ENCODE peak calls at places on chromosomes 6 and 20, in four cellular contexts. R, Y, W and S are unnamed samples.

GRCh38 chr6:22765015-22765414 is 195.6 kb downstream of the HDGFL1 start:
- DNase-seq in R (no peak), Y (no peak), W (no peak), S (no peak)

GRCh38 chr20:43017241-43018030 is 172.3 kb downstream of the PTPRT start:
- DNase-seq in R (no peak), Y (no peak), W (no peak), S (no peak)

GRCh38 chr20:34850969-34851368 is 21.7 kb downstream of the GGT7 start:
- DNase-seq in R (no peak), Y (no peak), W (no peak), S (no peak)

GRCh38 chr6:56854086-56854485 is 100.8 kb upstream of the BEND6 start:
- DNase-seq in R (peak; percentile 24), Y (no peak), W (no peak), S (no peak)

GRCh38 chr20:63568986-63569949 is 4.8 kb downstream of the HELZ2 start:
- DNase-seq in R (no peak), Y (no peak), W (no peak), S (no peak)

GRCh38 chr6:72954736-72955135 is 270.6 kb downstream of the KHDC1L start:
- DNase-seq in R (no peak), Y (peak; percentile 8), W (no peak), S (no peak)

GRCh38 chr6:4405609-4406212 is 270.3 kb upstream of the ECI2 start:
- DNase-seq in R (no peak), Y (no peak), W (no peak), S (no peak)

GRCh38 chr20:16271450-16271849 is 301.8 kb downstream of the KIF16B start:
- DNase-seq in R (peak; percentile 20), Y (no peak), W (no peak), S (no peak)

GRCh38 chr20:43534791-43535350 is 24.0 kb upstream of the SGK2 start:
- DNase-seq in R (no peak), Y (no peak), W (no peak), S (no peak)

GRCh38 chr6:143705564-143705963 is 27.8 kb downstream of the PHACTR2 start:
- DNase-seq in R (peak; percentile 41), Y (no peak), W (no peak), S (no peak)

GRCh38 chr20:32230707-32231106 is 23.0 kb downstream of the POFUT1 start:
- DNase-seq in R (no peak), Y (no peak), W (no peak), S (no peak)

GRCh38 chr6:135280375-135281136 is 99.4 kb downstream of the MYB start:
- DNase-seq in R (no peak), Y (peak; percentile 62), W (no peak), S (no peak)

GRCh38 chr6:30732237-30732943 is 10.1 kb downstream of the FLOT1 start:
- DNase-seq in R (no peak), Y (no peak), W (no peak), S (no peak)

GRCh38 chr6:167761794-167762258 is 64.9 kb upstream of the AFDN start:
- DNase-seq in R (peak; percentile 73), Y (no peak), W (no peak), S (no peak)

GRCh38 chr6:54719633-54720032 is 126.9 kb upstream of the FAM83B start:
- DNase-seq in R (no peak), Y (no peak), W (no peak), S (no peak)

GRCh38 chr6:42046491-42047219 is 3.7 kb upstream of the TAF8 start:
- DNase-seq in R (no peak), Y (peak; percentile 57), W (no peak), S (no peak)

GRCh38 chr20:37222086-37222485 is 39.5 kb downstream of the GHRH start:
- DNase-seq in R (no peak), Y (no peak), W (no peak), S (no peak)

GRCh38 chr20:24753136-24753535 is 195.9 kb upstream of the CST7 start:
- DNase-seq in R (no peak), Y (no peak), W (no peak), S (no peak)

GRCh38 chr20:63775096-63775978 is 35.8 kb downstream of the SLC2A4RG start:
- DNase-seq in R (no peak), Y (peak; percentile 43), W (no peak), S (no peak)

GRCh38 chr6:134288538-134289203 is 29.2 kb downstream of the SGK1 start:
- DNase-seq in R (no peak), Y (no peak), W (no peak), S (no peak)

GRCh38 chr6:16081337-16081736 is 47.5 kb upstream of the MYLIP start:
- DNase-seq in R (no peak), Y (no peak), W (no peak), S (no peak)

GRCh38 chr6:118252474-118252873 is 295.6 kb upstream of the PLN start:
- DNase-seq in R (no peak), Y (no peak), W (no peak), S (no peak)

GRCh38 chr6:136923116-136923953 is 1.2 kb downstream of the SLC35D3 start:
- DNase-seq in R (no peak), Y (no peak), W (no peak), S (no peak)

GRCh38 chr6:113873043-113873667 is 16.0 kb downstream of the MARCKS start:
- DNase-seq in R (peak; percentile 88), Y (no peak), W (no peak), S (no peak)

GRCh38 chr6:73943401-73943800 is 247.4 kb downstream of the CD109 start:
- DNase-seq in R (no peak), Y (no peak), W (no peak), S (no peak)

GRCh38 chr20:48797275-48797825 is 30.4 kb downstream of the PREX1 start:
- DNase-seq in R (no peak), Y (no peak), W (no peak), S (no peak)

GRCh38 chr20:46341374-46342044 is 33.2 kb upstream of the CDH22 start:
- DNase-seq in R (no peak), Y (no peak), W (no peak), S (no peak)

GRCh38 chr6:167652042-167652700 is 174.5 kb upstream of the AFDN start:
- DNase-seq in R (no peak), Y (no peak), W (no peak), S (no peak)

GRCh38 chr6:165647041-165647440 is 16.0 kb downstream of the PDE10A start:
- DNase-seq in R (no peak), Y (no peak), W (no peak), S (no peak)

GRCh38 chr6:4447646-4448315 is 312.4 kb upstream of the ECI2 start:
- DNase-seq in R (no peak), Y (no peak), W (no peak), S (no peak)

GRCh38 chr6:156617376-156617775 is 159.8 kb upstream of the ARID1B start:
- DNase-seq in R (peak; percentile 81), Y (peak; percentile 82), W (no peak), S (no peak)

GRCh38 chr6:140082867-140083297 is 708.4 kb upstream of the CITED2 start:
- DNase-seq in R (no peak), Y (peak; percentile 8), W (no peak), S (no peak)

GRCh38 chr6:26576929-26577719 is 19.6 kb upstream of the ABT1 start:
- DNase-seq in R (peak; percentile 75), Y (peak; percentile 96), W (peak; percentile 88), S (peak; percentile 84)

GRCh38 chr20:3045042-3045815 is 623 bp upstream of the MRPS26 start:
- DNase-seq in R (no peak), Y (peak; percentile 85), W (no peak), S (no peak)

DNA sequence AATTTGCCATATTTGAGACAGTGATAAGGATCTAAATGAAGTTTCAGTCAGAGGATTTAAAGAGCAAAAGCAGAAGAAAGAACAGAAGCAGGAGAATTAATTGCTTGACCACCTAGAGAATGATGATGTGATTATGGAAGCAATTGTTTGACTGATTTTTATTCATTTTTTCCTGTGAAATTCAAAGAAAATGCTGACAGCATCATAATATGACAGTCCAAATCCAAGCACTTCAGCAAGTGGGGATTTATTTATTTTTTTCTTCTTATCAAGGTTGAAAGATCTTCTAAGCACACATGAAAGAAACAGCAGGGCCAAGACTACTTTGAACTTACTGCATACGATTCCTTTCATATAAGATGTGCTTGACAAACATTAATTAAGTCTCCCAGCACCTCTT is 125.2 kb downstream of the BMP2 start:
- DNase-seq in R (no peak), Y (no peak), W (no peak), S (no peak)
- TF ChIP-seq FOSL1 in R (no peak), Y (no peak), W (no peak), S (no peak)

GRCh38 chr6:155349129-155349528 is 34.8 kb upstream of the TFB1M start:
- DNase-seq in R (no peak), Y (no peak), W (no peak), S (no peak)

GRCh38 chr6:155344341-155345006 is 30.2 kb upstream of the TFB1M start:
- DNase-seq in R (no peak), Y (no peak), W (no peak), S (no peak)

GRCh38 chr6:155347800-155348199 is 33.5 kb upstream of the TFB1M start:
- DNase-seq in R (no peak), Y (no peak), W (no peak), S (no peak)

GRCh38 chr6:155349956-155350355 is 35.7 kb upstream of the TFB1M start:
- DNase-seq in R (no peak), Y (no peak), W (no peak), S (no peak)

DNA sequence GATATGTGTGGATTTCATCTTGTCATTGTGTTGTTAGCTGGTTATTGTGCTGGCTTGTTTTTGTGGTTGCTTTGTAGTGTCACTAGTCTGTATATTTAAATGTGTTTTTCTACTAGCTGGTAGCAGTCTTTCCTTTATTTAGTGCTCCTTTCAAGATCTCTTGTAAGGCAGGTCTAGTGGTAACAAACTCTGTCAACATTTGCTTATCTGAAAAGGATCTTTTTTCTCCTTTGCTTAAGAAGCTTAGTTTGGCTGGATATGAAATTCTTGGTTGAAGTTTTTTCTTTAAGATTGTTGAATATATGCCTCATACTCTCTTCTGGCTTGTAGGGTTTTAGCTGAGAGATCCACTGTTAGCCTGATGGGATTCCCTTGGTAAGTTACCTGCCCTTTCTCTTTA is 32.7 kb upstream of the TFB1M start:
- DNase-seq in R (no peak), Y (no peak), W (no peak), S (no peak)
- TF ChIP-seq SIN3A in R (no peak), Y (no peak), W (no peak), S (no peak)

GRCh38 chr6:36975231-36976004 is 10.6 kb downstream of the MTCH1 start:
- DNase-seq in R (no peak), Y (no peak), W (no peak), S (no peak)
- H3K27ac ChIP-seq in R (no peak overlapping the region), Y (no peak overlapping the region), W (no peak overlapping the region), S (no peak overlapping the region)

DNA sequence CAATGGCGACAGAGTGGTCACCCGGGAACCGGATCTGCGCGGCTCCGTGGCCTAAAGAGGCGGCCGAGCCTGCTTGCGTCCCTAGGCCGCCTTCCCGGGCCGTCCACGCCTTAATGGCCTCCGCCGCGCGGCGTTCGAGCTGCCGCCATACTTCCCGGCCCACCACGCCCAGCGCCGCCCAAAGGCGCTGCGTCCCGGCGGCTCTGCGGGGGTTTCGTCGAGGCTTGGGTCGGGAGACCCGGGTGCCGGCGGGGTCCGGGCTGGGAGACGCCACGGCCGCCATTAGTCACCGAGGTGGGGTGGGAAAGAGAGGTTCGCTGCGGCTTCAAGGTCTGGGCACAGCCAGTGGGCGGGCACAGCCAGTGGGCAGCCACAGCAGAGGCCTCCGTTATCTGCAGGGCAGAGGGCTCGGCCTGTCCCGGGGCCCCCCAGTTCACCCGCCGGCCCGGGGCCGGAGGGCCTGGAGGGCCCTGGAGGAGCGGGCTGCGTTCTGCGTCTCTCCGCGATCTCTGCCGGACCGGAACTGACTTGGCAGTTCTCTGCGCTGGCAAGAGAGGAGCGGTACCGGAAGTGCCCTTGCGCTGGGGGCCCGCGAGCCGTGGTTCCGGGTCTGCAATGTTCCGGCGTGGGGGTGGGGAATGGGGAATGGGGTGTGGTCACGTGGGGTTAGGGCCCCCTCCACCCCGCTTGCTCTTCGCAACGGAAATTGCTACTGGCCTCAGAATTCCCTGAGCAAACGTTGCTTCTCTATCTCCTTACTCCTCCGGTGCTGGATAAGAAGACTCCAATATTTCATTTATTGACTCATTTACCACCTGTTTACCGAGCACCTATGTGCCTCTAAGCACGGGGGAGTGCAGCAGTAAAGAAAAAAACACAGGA is 82.3 kb downstream of the CNBD2 start:
- DNase-seq in R (peak; percentile 87), Y (peak; percentile 95), W (peak; percentile 85), S (peak; percentile 62)
- TF ChIP-seq FOSL1 in R (peak; percentile 32), Y (peak; percentile 57), W (peak; percentile 40), S (no peak)